ENCODE peak calls at places on chromosomes 1 and 21, in eight cellular contexts. X is uterus; V is psoas muscle; D is activated CD8-positive, alpha-beta T cell treated with anti-CD3 and anti-CD28 coated beads for 36 hours; T is H9; R is WTC11; B is WERI-Rb-1; J is spleen. Z is an unnamed sample.

GRCh38 chr1:206696812-206697585 is 12.3 kb downstream of the MAPKAPK2 start:
- DNase-seq in X (no peak), J (no peak), V (no peak), D (no peak), B (no peak), T (no peak), R (no peak), Z (no peak)

GRCh38 chr21:46441331-46441730 is 17.4 kb upstream of the DIP2A start:
- DNase-seq in V (peak), X (no peak), R (no peak), J (no peak), D (no peak), T (no peak), B (no peak), Z (no peak)

GRCh38 chr21:42661688-42662429 is 8.4 kb downstream of the PDE9A start:
- DNase-seq in T (no peak), X (no peak), D (no peak), J (no peak), B (peak), V (no peak), R (no peak), Z (no peak)

GRCh38 chr1:151130837-151131586 is 15.4 kb downstream of the SEMA6C start:
- DNase-seq in B (no peak), J (peak), R (peak), D (peak), V (peak), T (peak), X (peak), Z (peak)

GRCh38 chr1:150567717-150568561 is 11.5 kb downstream of the MCL1 start:
- DNase-seq in R (peak), V (peak), T (peak), X (peak), B (peak), D (peak), J (peak), Z (no peak)

GRCh38 chr1:157042852-157043251 is 2.7 kb downstream of the ARHGEF11 start:
- DNase-seq in T (no peak), B (no peak), R (no peak), X (no peak), V (no peak), J (no peak), D (no peak), Z (no peak)

GRCh38 chr1:57254006-57254405 is 169.9 kb downstream of the DAB1 start:
- DNase-seq in B (no peak), T (no peak), V (no peak), R (no peak), X (no peak), J (no peak), D (no peak), Z (no peak)

GRCh38 chr1:113479713-113480676 is 89.7 kb downstream of the MAGI3 start:
- DNase-seq in J (no peak), D (no peak), V (no peak), B (no peak), X (no peak), T (no peak), R (no peak), Z (no peak)

GRCh38 chr1:6495041-6495441 is 3.6 kb upstream of the PLEKHG5 start:
- DNase-seq in R (no peak), B (no peak), T (no peak), V (no peak), X (no peak), J (no peak), D (peak), Z (no peak)

GRCh38 chr1:9672444-9672843 is 20.9 kb downstream of the PIK3CD start:
- DNase-seq in R (no peak), V (no peak), X (no peak), T (no peak), J (no peak), D (no peak), B (no peak), Z (no peak)

GRCh38 chr1:244160455-244161020 is 109.5 kb downstream of the ZBTB18 start:
- DNase-seq in B (no peak), J (no peak), D (no peak), R (no peak), T (no peak), V (no peak), X (no peak), Z (no peak)

GRCh38 chr1:44266400-44267344 is 53.4 kb downstream of the DMAP1 start:
- DNase-seq in X (no peak), R (no peak), B (no peak), D (no peak), T (no peak), V (no peak), J (no peak), Z (no peak)

GRCh38 chr1:207866471-207867135 is 44.3 kb downstream of the CD34 start:
- DNase-seq in D (peak), V (peak), B (no peak), J (no peak), X (peak), R (no peak), T (no peak), Z (no peak)

GRCh38 chr21:35619184-35619583 is 441.1 kb downstream of the SETD4 start:
- DNase-seq in V (no peak), J (no peak), T (no peak), D (no peak), B (no peak), X (no peak), R (no peak), Z (no peak)

GRCh38 chr1:155017946-155018316 is 15.3 kb downstream of the ZBTB7B start:
- DNase-seq in T (no peak), V (no peak), B (no peak), J (peak), D (peak), X (no peak), R (no peak), Z (no peak)

GRCh38 chr1:156477526-156478249 is 22.9 kb downstream of the MEF2D start:
- DNase-seq in T (no peak), D (no peak), B (no peak), V (peak), X (no peak), R (no peak), J (no peak), Z (no peak)

GRCh38 chr1:198107041-198107440 is 49.8 kb upstream of the NEK7 start:
- DNase-seq in J (no peak), D (no peak), R (no peak), V (no peak), T (no peak), X (no peak), B (no peak), Z (no peak)

GRCh38 chr1:239112536-239112935 is 273.8 kb upstream of the CHRM3 start:
- DNase-seq in B (no peak), X (no peak), T (no peak), V (no peak), J (no peak), R (no peak), D (no peak), Z (no peak)

GRCh38 chr1:167905671-167906070 is 8.3 kb downstream of the ADCY10 start:
- DNase-seq in R (no peak), B (no peak), V (no peak), T (no peak), J (no peak), D (no peak), X (no peak), Z (no peak)

GRCh38 chr1:234600418-234601216 is 9.4 kb downstream of the IRF2BP2 start:
- DNase-seq in V (no peak), T (no peak), R (no peak), B (peak), J (no peak), X (peak), D (peak), Z (peak)

GRCh38 chr1:165288301-165289120 is 68.0 kb downstream of the LMX1A start:
- DNase-seq in R (no peak), X (no peak), B (peak), V (peak), D (no peak), J (no peak), T (no peak), Z (no peak)

GRCh38 chr21:17780539-17780938 is 38.6 kb downstream of the C21orf91 start:
- DNase-seq in V (no peak), T (no peak), R (no peak), B (no peak), D (peak), J (no peak), X (no peak), Z (no peak)

GRCh38 chr1:75431843-75432242 is 179.1 kb downstream of the SLC44A5 start:
- DNase-seq in D (no peak), R (no peak), V (no peak), X (no peak), T (no peak), J (no peak), B (no peak), Z (no peak)
- TF ChIP-seq CTCF in D (no peak), R (no peak), V (no peak), X (no peak), T (no peak), J (no peak), B (no peak), Z (no peak)

GRCh38 chr1:54380285-54380882 is 25.8 kb downstream of the SSBP3 start:
- DNase-seq in B (no peak), R (no peak), J (no peak), V (no peak), X (no peak), D (peak), T (no peak), Z (no peak)

GRCh38 chr1:54384921-54385726 is 21.1 kb downstream of the SSBP3 start:
- DNase-seq in J (no peak), T (no peak), X (no peak), R (no peak), D (no peak), B (no peak), V (peak), Z (no peak)

GRCh38 chr1:54381524-54381923 is 24.7 kb downstream of the SSBP3 start:
- DNase-seq in J (no peak), T (no peak), D (peak), B (no peak), X (no peak), V (no peak), R (no peak), Z (no peak)

GRCh38 chr1:54385727-54386022 is 20.5 kb downstream of the SSBP3 start:
- DNase-seq in B (no peak), J (no peak), X (no peak), T (no peak), D (no peak), V (no peak), R (no peak), Z (no peak)

GRCh38 chr1:54384471-54384870 is 21.7 kb downstream of the SSBP3 start:
- DNase-seq in D (no peak), V (no peak), R (no peak), X (no peak), T (no peak), B (no peak), J (no peak), Z (no peak)
- TF ChIP-seq CTCF in D (no peak), V (no peak), R (no peak), X (no peak), T (no peak), B (no peak), J (no peak), Z (no peak)

GRCh38 chr1:50684185-50684584 is 260.9 kb upstream of the DMRTA2 start:
- DNase-seq in J (no peak), V (no peak), D (no peak), X (no peak), B (no peak), R (no peak), T (no peak), Z (no peak)
- TF ChIP-seq CTCF in J (no peak), V (no peak), D (no peak), X (no peak), B (no peak), R (no peak), T (no peak), Z (no peak)

DNA sequence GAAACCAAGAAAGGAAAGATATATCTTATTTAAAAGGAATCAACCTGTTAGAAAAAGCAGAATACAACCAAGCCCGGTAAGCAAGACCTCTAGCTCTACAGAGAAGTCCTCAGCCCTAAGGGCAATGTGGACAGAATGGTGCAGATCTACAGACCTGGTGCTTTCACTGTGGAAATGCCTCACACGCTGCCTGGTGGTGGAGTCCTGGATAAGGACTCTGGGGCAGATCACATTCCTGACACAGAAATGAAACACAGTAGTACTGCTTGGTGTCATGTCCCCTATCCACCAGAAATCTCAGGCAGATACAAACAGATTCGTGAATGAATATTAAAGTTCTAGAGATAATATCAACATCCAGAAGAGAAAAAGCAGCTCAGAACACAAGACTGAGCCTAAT is 6.8 kb downstream of the CNN3 start:
- DNase-seq in R (no peak), J (no peak), B (no peak), V (no peak), D (no peak), X (no peak), T (no peak), Z (no peak)
- TF ChIP-seq CTCF in R (no peak), J (no peak), B (no peak), V (no peak), D (no peak), X (no peak), T (no peak), Z (no peak)

GRCh38 chr1:236425031-236425663 is 31.1 kb downstream of the EDARADD start:
- DNase-seq in J (no peak), B (peak), V (no peak), D (peak), X (no peak), R (peak), T (peak), Z (no peak)
- TF ChIP-seq CTCF in J (no peak), B (peak), V (no peak), D (no peak), X (no peak), R (no peak), T (peak), Z (no peak)

Z was measured in heart right ventricle.